ENCODE peak calls at places on chromosomes 13 and 19, in ten cellular contexts. X, N, Y, T, V, P, I, M, F and H are unnamed samples.
A peak's percentile ranks its signal among the peaks of the same experiment; 100 is the strongest.

GRCh38 chr13:27772651-27773425 is 19.4 kb upstream of the GSX1 start:
- DNase-seq in X (no peak), T (no peak), M (no peak), I (no peak), F (no peak), N (no peak), V (no peak), Y (no peak), P (no peak), H (no peak)

GRCh38 chr19:43300876-43301765 is 31.8 kb upstream of the PSG9 start:
- DNase-seq in X (no peak), I (no peak), V (no peak), F (no peak), Y (no peak), M (no peak), P (no peak), T (peak; percentile 53), N (no peak), H (no peak)

GRCh38 chr19:48403606-48404005 is 10.1 kb downstream of the GRIN2D start:
- DNase-seq in P (no peak), F (peak; percentile 41), Y (peak; percentile 71), I (no peak), V (no peak), M (no peak), N (no peak), T (peak; percentile 49), X (no peak), H (no peak)

GRCh38 chr13:36814465-36814864 is 4.6 kb upstream of the RFXAP start:
- DNase-seq in T (no peak), I (no peak), N (no peak), V (no peak), M (no peak), Y (no peak), F (no peak), X (no peak), P (no peak), H (no peak)

GRCh38 chr19:20254151-20254550 is 87.1 kb downstream of the ZNF486 start:
- DNase-seq in V (no peak), F (no peak), Y (no peak), M (no peak), X (no peak), I (no peak), P (no peak), N (no peak), T (no peak), H (no peak)

GRCh38 chr13:110116072-110116487 is 190.9 kb downstream of the COL4A1 start:
- DNase-seq in V (peak; percentile 69), Y (peak; percentile 60), T (peak; percentile 76), F (peak; percentile 67), X (no peak), I (peak; percentile 47), N (no peak), P (peak; percentile 71), M (peak; percentile 83), H (no peak)

GRCh38 chr19:7789447-7789846 is 26.4 kb downstream of the CLEC4M start:
- DNase-seq in T (no peak), P (no peak), Y (no peak), N (no peak), V (no peak), F (no peak), I (no peak), M (no peak), X (no peak), H (no peak)

GRCh38 chr13:73421310-73421912 is 362.6 kb downstream of the KLF5 start:
- DNase-seq in T (peak; percentile 96), V (peak; percentile 74), F (peak; percentile 90), M (no peak), P (no peak), Y (peak; percentile 68), N (no peak), X (peak; percentile 99), I (no peak), H (no peak)

GRCh38 chr13:111469450-111469849 is 149.0 kb downstream of the TEX29 start:
- DNase-seq in V (no peak), T (no peak), F (no peak), P (no peak), Y (no peak), X (no peak), M (no peak), I (no peak), N (no peak), H (no peak)

GRCh38 chr13:19862511-19863313 is 737 bp downstream of the ZMYM5 start:
- DNase-seq in M (peak; percentile 71), Y (peak; percentile 7), F (peak; percentile 19), I (peak; percentile 28), N (peak; percentile 72), T (peak; percentile 27), V (peak; percentile 38), X (peak; percentile 7), P (peak; percentile 58), H (no peak)

GRCh38 chr13:69199664-69200063 is 908.0 kb upstream of the ATXN8OS start:
- DNase-seq in I (no peak), P (no peak), V (no peak), X (no peak), Y (no peak), N (no peak), M (no peak), T (no peak), F (no peak), H (no peak)

GRCh38 chr19:7101498-7102253 is 32.2 kb downstream of the ZNF557 start:
- DNase-seq in Y (no peak), N (no peak), T (no peak), F (no peak), M (no peak), I (no peak), P (no peak), X (no peak), V (no peak), H (no peak)

GRCh38 chr13:36418022-36418805 is 14.1 kb upstream of the CCNA1 start:
- DNase-seq in N (no peak), T (peak; percentile 57), X (no peak), Y (peak; percentile 58), F (no peak), P (no peak), I (no peak), M (no peak), V (no peak), H (no peak)

GRCh38 chr19:2312819-2313501 is 5.0 kb upstream of the LINGO3 start:
- DNase-seq in M (no peak), T (no peak), V (no peak), N (no peak), X (no peak), F (no peak), P (no peak), Y (no peak), I (no peak), H (no peak)

GRCh38 chr19:2315818-2316353 is 7.9 kb upstream of the LINGO3 start:
- DNase-seq in F (peak; percentile 42), I (peak; percentile 61), X (no peak), N (no peak), T (peak; percentile 46), M (peak; percentile 86), Y (peak; percentile 56), P (peak; percentile 77), V (no peak), H (no peak)

GRCh38 chr19:2317756-2318155 is 9.8 kb upstream of the LINGO3 start:
- DNase-seq in Y (no peak), M (no peak), T (no peak), P (no peak), I (no peak), N (no peak), X (no peak), F (no peak), V (no peak), H (no peak)

GRCh38 chr19:2317300-2317699 is 9.3 kb upstream of the LINGO3 start:
- DNase-seq in N (no peak), I (no peak), X (no peak), Y (no peak), V (no peak), T (no peak), P (no peak), F (no peak), M (no peak), H (no peak)

GRCh38 chr19:2315121-2315817 is 7.3 kb upstream of the LINGO3 start:
- DNase-seq in F (no peak), N (no peak), X (no peak), T (no peak), M (no peak), Y (no peak), I (no peak), V (no peak), P (no peak), H (no peak)
- H3K4me1 ChIP-seq in F (no peaks in the 10 kb centered on the region), N (no peaks in the 10 kb centered on the region), X (no peaks in the 10 kb centered on the region), T (no peaks in the 10 kb centered on the region), M (no peaks in the 10 kb centered on the region), Y (no peaks in the 10 kb centered on the region), I (peaks cover 17% of the 10 kb centered on the region), V (no peaks in the 10 kb centered on the region), P (no peaks in the 10 kb centered on the region), H (peaks cover 6% of the 10 kb centered on the region)

GRCh38 chr19:55641376-55642152 is 762 bp downstream of the ZNF580 start:
- DNase-seq in T (no peak), Y (peak; percentile 18), V (no peak), I (no peak), N (no peak), M (no peak), X (no peak), F (no peak), P (no peak), H (no peak)

GRCh38 chr19:55642153-55643002 is 1.1 kb upstream of the ZNF581 start:
- DNase-seq in T (peak; percentile 51), Y (no peak), P (no peak), X (no peak), N (no peak), F (no peak), V (no peak), M (peak; percentile 80), I (no peak), H (no peak)

GRCh38 chr19:55638864-55639359 is 1.9 kb upstream of the ZNF580 start:
- DNase-seq in F (no peak), V (peak; percentile 55), I (no peak), N (no peak), T (peak; percentile 64), X (no peak), Y (peak; percentile 21), M (peak; percentile 70), P (no peak), H (no peak)

GRCh38 chr19:55640577-55641375 is at the start of gene ZNF580:
- DNase-seq in V (peak; percentile 70), X (peak; percentile 51), N (no peak), Y (peak; percentile 78), F (peak; percentile 67), P (peak; percentile 72), I (peak; percentile 71), M (peak; percentile 86), T (peak; percentile 80), H (no peak)

GRCh38 chr19:55640043-55640576 is 692 bp upstream of the ZNF580 start:
- DNase-seq in X (peak; percentile 40), I (peak; percentile 65), N (no peak), M (peak; percentile 88), F (peak; percentile 64), V (peak; percentile 65), T (no peak), P (peak; percentile 77), Y (peak; percentile 68), H (no peak)
- TF ChIP-seq CTCF in X (peak; percentile 82), I (peak; percentile 50), N (peak; percentile 83), M (peak; percentile 54), F (peak; percentile 13), V (no peak), T (peak; percentile 35), P (peak; percentile 40), Y (peak; percentile 61), H (peak; percentile 52)

GRCh38 chr19:49892716-49893115 is 4.0 kb downstream of the IL4I1 start:
- DNase-seq in X (no peak), M (no peak), P (no peak), N (no peak), I (no peak), F (no peak), T (no peak), V (no peak), Y (no peak), H (no peak)
- H3K4me1 ChIP-seq in X (peaks cover 6% of the 10 kb centered on the region), M (peaks cover 22% of the 10 kb centered on the region), P (no peaks in the 10 kb centered on the region), N (peaks cover 32% of the 10 kb centered on the region), I (peaks cover 29% of the 10 kb centered on the region), F (peaks cover 9% of the 10 kb centered on the region), T (peaks cover 10% of the 10 kb centered on the region), V (no peaks in the 10 kb centered on the region), Y (peaks cover 10% of the 10 kb centered on the region), H (peaks cover 4% of the 10 kb centered on the region)

GRCh38 chr19:58519087-58519354 is 589 bp downstream of the ZBTB45 start:
- DNase-seq in V (peak; percentile 60), M (peak; percentile 83), N (peak; percentile 80), F (peak; percentile 65), Y (peak; percentile 74), I (peak; percentile 58), P (peak; percentile 74), T (peak; percentile 77), X (peak; percentile 41), H (no peak)
- TF ChIP-seq CTCF in V (peak; percentile 32), M (peak; percentile 58), N (no peak), F (peak; percentile 36), Y (peak; percentile 71), I (peak; percentile 73), P (peak; percentile 47), T (no peak), X (peak; percentile 71), H (no peak)